ENCODE peak calls at places on chromosomes 16 and 17, in seven cellular contexts. Q, D, L, B, W, K and F are unnamed samples.
A peak's percentile ranks its signal among the peaks of the same experiment; 100 is the strongest.

GRCh38 chr17:41483991-41484826 is 3.3 kb upstream of the KRT35 start:
- DNase-seq in K (no peak), D (no peak), B (no peak), L (no peak), Q (no peak), W (no peak), F (peak; percentile 33)

GRCh38 chr16:1631931-1632637 is 19.9 kb downstream of the CRAMP1 start:
- DNase-seq in L (no peak), W (no peak), K (no peak), Q (no peak), B (no peak), D (no peak), F (no peak)

GRCh38 chr17:79619196-79619595 is 8.3 kb upstream of the RBFOX3 start:
- DNase-seq in W (no peak), B (no peak), Q (no peak), D (no peak), K (no peak), L (no peak), F (no peak)

GRCh38 chr16:27918755-27919154 is 144.8 kb downstream of the GSG1L start:
- DNase-seq in L (no peak), Q (no peak), B (no peak), D (no peak), W (no peak), K (no peak), F (no peak)

GRCh38 chr17:2059125-2059836 is 4.4 kb downstream of the HIC1 start:
- DNase-seq in K (no peak), D (no peak), Q (no peak), B (peak; percentile 35), W (no peak), L (peak; percentile 44), F (no peak)

GRCh38 chr16:15754821-15755534 is 101.8 kb downstream of the MYH11 start:
- DNase-seq in B (no peak), D (no peak), Q (no peak), L (no peak), W (no peak), K (no peak), F (no peak)

GRCh38 chr17:61621317-61621716 is 30.3 kb upstream of the NACA2 start:
- DNase-seq in Q (no peak), K (no peak), B (no peak), L (no peak), W (no peak), D (no peak), F (no peak)

GRCh38 chr17:61839300-61839786 is 24.0 kb downstream of the BRIP1 start:
- DNase-seq in B (no peak), W (no peak), Q (no peak), K (no peak), D (no peak), L (no peak), F (no peak)

GRCh38 chr16:27754788-27755690 is 205.1 kb downstream of the KATNIP start:
- DNase-seq in Q (no peak), K (no peak), B (no peak), D (no peak), L (no peak), W (no peak), F (no peak)

GRCh38 chr16:65644821-65645220 is 523.0 kb upstream of the CDH11 start:
- DNase-seq in D (no peak), W (no peak), B (no peak), K (no peak), L (no peak), Q (no peak), F (no peak)

GRCh38 chr17:82531431-82531881 is 11.9 kb downstream of the FOXK2 start:
- DNase-seq in L (no peak), W (peak; percentile 17), B (no peak), D (no peak), K (no peak), Q (no peak), F (no peak)

GRCh38 chr16:9913604-9914330 is 268.5 kb downstream of the GRIN2A start:
- DNase-seq in Q (no peak), B (no peak), W (no peak), L (no peak), D (no peak), K (no peak), F (no peak)

GRCh38 chr16:50570808-50571598 is 22.8 kb downstream of the NKD1 start:
- DNase-seq in L (no peak), K (no peak), D (no peak), B (no peak), W (no peak), Q (no peak), F (no peak)

GRCh38 chr16:88616320-88616719 is 22.1 kb upstream of the IL17C start:
- DNase-seq in K (no peak), D (no peak), Q (no peak), B (no peak), W (no peak), L (no peak), F (peak; percentile 90)

GRCh38 chr17:81388091-81388611 is 7.1 kb upstream of the BAHCC1 start:
- DNase-seq in Q (no peak), L (no peak), K (no peak), B (peak; percentile 52), W (no peak), D (no peak), F (no peak)

GRCh38 chr16:68951991-68952877 is 108.9 kb downstream of the TANGO6 start:
- DNase-seq in D (no peak), W (no peak), B (no peak), L (no peak), Q (no peak), K (peak; percentile 59), F (no peak)

GRCh38 chr16:3214904-3215600 is 19.9 kb downstream of the ZNF200 start:
- DNase-seq in W (no peak), D (no peak), K (no peak), Q (peak; percentile 33), B (no peak), L (no peak), F (no peak)

GRCh38 chr17:12107905-12108304 is 87.2 kb downstream of the MAP2K4 start:
- DNase-seq in Q (no peak), W (no peak), B (no peak), L (no peak), D (no peak), K (peak; percentile 7), F (no peak)

GRCh38 chr16:85430523-85431381 is 182.4 kb upstream of the GSE1 start:
- DNase-seq in Q (no peak), K (no peak), B (peak; percentile 30), L (no peak), D (no peak), W (no peak), F (no peak)

GRCh38 chr17:44004077-44004760 is at the start of gene NAGS:
- DNase-seq in D (no peak), K (no peak), L (no peak), Q (no peak), W (no peak), B (peak; percentile 24), F (no peak)

GRCh38 chr16:8632675-8633182 is 11.2 kb downstream of the METTL22 start:
- DNase-seq in K (no peak), D (no peak), Q (no peak), L (no peak), B (no peak), W (no peak), F (no peak)

GRCh38 chr16:22206847-22207714 is 1.0 kb downstream of the EEF2K start:
- DNase-seq in D (peak; percentile 76), B (peak; percentile 75), K (peak; percentile 78), W (no peak), L (peak; percentile 91), Q (peak; percentile 39), F (peak; percentile 39)

GRCh38 chr17:48374650-48375230 is 55.3 kb downstream of the SKAP1 start:
- DNase-seq in L (peak; percentile 23), B (no peak), K (no peak), Q (peak; percentile 8), D (no peak), W (no peak), F (peak; percentile 7)

GRCh38 chr17:33049781-33050414 is 58.3 kb downstream of the SPACA3 start:
- DNase-seq in Q (no peak), W (peak; percentile 3), L (no peak), D (peak; percentile 39), K (peak; percentile 85), B (no peak), F (peak; percentile 4)

GRCh38 chr17:34998205-34998604 is 17.9 kb downstream of the LIG3 start:
- DNase-seq in Q (peak; percentile 68), W (peak; percentile 25), D (no peak), B (no peak), L (peak; percentile 73), K (peak; percentile 91), F (no peak)

GRCh38 chr16:85534536-85535351 is 78.4 kb upstream of the GSE1 start:
- DNase-seq in D (no peak), W (no peak), L (no peak), K (no peak), Q (no peak), B (no peak), F (no peak)

GRCh38 chr16:5015351-5015750 is 18.4 kb downstream of the NAGPA start:
- DNase-seq in B (no peak), L (no peak), Q (no peak), W (no peak), K (no peak), D (no peak), F (no peak)

GRCh38 chr16:24855678-24856077 is 9.9 kb downstream of the SLC5A11 start:
- DNase-seq in L (no peak), Q (no peak), B (no peak), K (no peak), W (no peak), D (no peak), F (peak; percentile 83)

GRCh38 chr17:63433746-63434591 is 12.1 kb downstream of the CYB561 start:
- DNase-seq in Q (no peak), L (no peak), K (peak; percentile 94), D (peak; percentile 52), B (peak; percentile 79), W (no peak), F (no peak)

GRCh38 chr17:57918017-57918895 is 37.0 kb downstream of the CUEDC1 start:
- DNase-seq in W (no peak), D (no peak), K (peak; percentile 60), B (no peak), L (no peak), Q (no peak), F (peak; percentile 91)

GRCh38 chr17:45228985-45229517 is 7.4 kb downstream of the FMNL1 start:
- DNase-seq in W (no peak), D (peak; percentile 80), K (peak; percentile 96), B (peak; percentile 61), L (peak; percentile 82), Q (peak; percentile 84), F (no peak)

GRCh38 chr16:27430923-27431484 is 29.0 kb downstream of the IL21R start:
- DNase-seq in L (no peak), K (no peak), D (no peak), Q (no peak), B (no peak), W (no peak), F (no peak)